ENCODE peak calls at places on chromosomes 13 and 19, in nine cellular contexts. B is ascending aorta, G is fibroblast of lung, Z is uterus, H is right lobe of liver, Q is DND-41, V is kidney, M is tibial artery, Y is colonic mucosa. U is an unnamed sample.

GRCh38 chr13:113997845-113998751 is 24.2 kb upstream of the C13orf46 start:
- DNase-seq in B (no peak), G (peak; percentile 21), Z (peak; percentile 59), H (no peak), Q (no peak), V (peak; percentile 87), M (peak; percentile 78), Y (peak; percentile 31), U (peak; percentile 66)

GRCh38 chr13:26376430-26376829 is 122.5 kb downstream of the CDK8 start:
- DNase-seq in B (no peak), G (no peak), Z (no peak), H (no peak), Q (no peak), V (no peak), M (no peak), Y (no peak), U (no peak)

GRCh38 chr19:30390356-30390988 is 18.3 kb downstream of the ZNF536 start:
- DNase-seq in B (no peak), G (no peak), Z (no peak), H (peak; percentile 22), Q (no peak), V (no peak), M (no peak), Y (no peak), U (no peak)

GRCh38 chr13:42985312-42986175 is 6.5 kb downstream of the EPSTI1 start:
- DNase-seq in B (no peak), G (no peak), Z (peak; percentile 19), H (peak; percentile 85), Q (no peak), V (peak; percentile 76), M (peak; percentile 25), Y (peak; percentile 79), U (peak; percentile 16)

GRCh38 chr19:12015753-12016116 is 19.7 kb downstream of the ZNF433 start:
- DNase-seq in B (no peak), G (peak; percentile 15), Z (no peak), H (no peak), Q (no peak), V (no peak), M (no peak), Y (no peak), U (no peak)

GRCh38 chr19:47002853-47003610 is 16.6 kb upstream of the NPAS1 start:
- DNase-seq in B (no peak), G (no peak), Z (no peak), H (no peak), Q (no peak), V (no peak), M (no peak), Y (no peak), U (no peak)

GRCh38 chr19:17450264-17451075 is 2.0 kb upstream of the TMEM221 start:
- DNase-seq in B (no peak), G (no peak), Z (no peak), H (no peak), Q (peak; percentile 25), V (no peak), M (no peak), Y (no peak), U (no peak)

GRCh38 chr19:49684251-49684982 is 5.0 kb upstream of the ADM5 start:
- DNase-seq in B (no peak), G (no peak), Z (no peak), H (no peak), Q (no peak), V (no peak), M (no peak), Y (no peak), U (peak; percentile 52)

GRCh38 chr19:45097776-45098520 is 5.0 kb downstream of the PPP1R37 start:
- DNase-seq in B (no peak), G (peak; percentile 96), Z (peak; percentile 46), H (no peak), Q (no peak), V (peak; percentile 87), M (peak; percentile 66), Y (peak; percentile 48), U (peak; percentile 77)

GRCh38 chr13:80030491-80030890 is 310.4 kb downstream of the SPRY2 start:
- DNase-seq in B (no peak), G (no peak), Z (no peak), H (peak; percentile 88), Q (no peak), V (no peak), M (no peak), Y (peak; percentile 59), U (peak; percentile 65)

GRCh38 chr19:50317115-50317514 is 12.1 kb downstream of the KCNC3 start:
- DNase-seq in B (no peak), G (no peak), Z (no peak), H (no peak), Q (no peak), V (no peak), M (no peak), Y (no peak), U (no peak)

GRCh38 chr19:13599681-13600080 is 93.4 kb upstream of the CACNA1A start:
- DNase-seq in B (no peak), G (no peak), Z (no peak), H (no peak), Q (no peak), V (no peak), M (no peak), Y (no peak), U (no peak)

GRCh38 chr19:51712461-51713081 is 11.2 kb downstream of the HAS1 start:
- DNase-seq in B (no peak), G (peak; percentile 52), Z (no peak), H (no peak), Q (no peak), V (no peak), M (no peak), Y (no peak), U (no peak)

GRCh38 chr19:6887326-6887725 is at the start of gene ADGRE1:
- DNase-seq in B (no peak), G (no peak), Z (no peak), H (no peak), Q (no peak), V (no peak), M (no peak), Y (no peak), U (no peak)

GRCh38 chr13:108214511-108215383 is 589 bp downstream of the LIG4 start:
- DNase-seq in B (no peak), G (no peak), Z (peak; percentile 16), H (peak; percentile 48), Q (peak; percentile 20), V (peak; percentile 72), M (no peak), Y (peak; percentile 19), U (peak; percentile 18)

GRCh38 chr19:41521860-41522555 is 54.0 kb upstream of the CEACAM21 start:
- DNase-seq in B (no peak), G (no peak), Z (no peak), H (no peak), Q (no peak), V (peak; percentile 75), M (no peak), Y (no peak), U (no peak)

GRCh38 chr19:53878786-53879144 is 3.2 kb upstream of the PRKCG start:
- DNase-seq in B (no peak), G (peak; percentile 16), Z (no peak), H (no peak), Q (no peak), V (no peak), M (no peak), Y (no peak), U (no peak)

GRCh38 chr13:20174656-20175405 is 14.0 kb upstream of the GJA3 start:
- DNase-seq in B (peak; percentile 86), G (peak; percentile 94), Z (peak; percentile 61), H (no peak), Q (no peak), V (peak; percentile 94), M (peak; percentile 85), Y (peak; percentile 70), U (peak; percentile 48)

GRCh38 chr13:62924395-62924794 is 1508.7 kb upstream of the PCDH20 start:
- DNase-seq in B (no peak), G (no peak), Z (no peak), H (no peak), Q (no peak), V (no peak), M (no peak), Y (no peak), U (no peak)

GRCh38 chr19:13974073-13974472 is 21.8 kb downstream of the DCAF15 start:
- DNase-seq in B (no peak), G (no peak), Z (no peak), H (no peak), Q (peak; percentile 47), V (no peak), M (no peak), Y (no peak), U (peak; percentile 53)

GRCh38 chr13:36072127-36072526 is 59.1 kb downstream of the DCLK1 start:
- DNase-seq in B (no peak), G (no peak), Z (no peak), H (no peak), Q (no peak), V (no peak), M (no peak), Y (no peak), U (no peak)

GRCh38 chr19:3670796-3671679 is 29.2 kb downstream of the PIP5K1C start:
- DNase-seq in B (peak; percentile 85), G (peak; percentile 70), Z (peak; percentile 91), H (peak; percentile 61), Q (no peak), V (peak; percentile 90), M (peak; percentile 89), Y (peak; percentile 51), U (no peak)
- H3K4me1 ChIP-seq in B (peaks cover 18% of the 10 kb centered on the region), G (peaks cover 23% of the 10 kb centered on the region), Z (peaks cover 13% of the 10 kb centered on the region), H (no peaks in the 10 kb centered on the region), Q (no peaks in the 10 kb centered on the region), V (no peaks in the 10 kb centered on the region), M (peaks cover 62% of the 10 kb centered on the region), Y (peaks cover 6% of the 10 kb centered on the region), U (no peaks in the 10 kb centered on the region)

DNA sequence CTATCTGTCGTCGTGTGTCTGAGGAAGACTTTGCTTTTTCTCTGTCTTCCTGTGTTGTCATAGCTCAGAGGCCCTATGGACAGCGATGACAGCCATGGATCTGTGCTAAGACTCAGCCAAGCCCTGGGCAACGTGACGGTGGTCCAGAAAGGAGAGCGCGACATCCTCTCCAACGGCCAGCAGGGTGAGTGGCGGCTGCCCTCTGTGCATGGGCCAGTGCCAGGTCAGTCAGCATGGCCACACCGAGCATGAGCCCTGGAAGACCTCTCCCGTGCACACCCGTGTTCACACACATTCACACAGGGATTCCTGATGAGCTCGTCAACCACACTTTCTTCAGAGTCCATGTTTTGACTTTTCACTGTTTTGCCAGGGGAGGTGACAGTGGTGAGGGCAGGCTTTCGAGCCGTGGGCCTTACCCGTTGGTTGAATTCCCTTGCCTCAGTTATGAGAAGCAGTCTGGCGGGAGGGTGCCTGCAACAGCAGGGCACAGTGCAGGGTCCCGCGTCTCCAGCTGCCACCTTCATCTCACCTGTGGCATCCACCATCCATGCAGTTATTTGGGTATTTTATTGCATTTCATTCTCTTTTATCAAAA is 20.2 kb downstream of the NAXD start:
- DNase-seq in B (no peak), G (no peak), Z (no peak), H (no peak), Q (no peak), V (no peak), M (no peak), Y (no peak), U (no peak)
- H3K36me3 ChIP-seq in B (peaks cover 57% of the 10 kb centered on the region), G (peaks cover 40% of the 10 kb centered on the region), Z (no peaks in the 10 kb centered on the region), H (peaks cover 11% of the 10 kb centered on the region), Q (peaks cover 80% of the 10 kb centered on the region), V (peaks cover 46% of the 10 kb centered on the region), M (peaks cover 62% of the 10 kb centered on the region), Y (peaks cover 15% of the 10 kb centered on the region), U (peaks cover 76% of the 10 kb centered on the region)

GRCh38 chr13:101829484-101829883 is 377.0 kb downstream of the ITGBL1 start:
- DNase-seq in B (no peak), G (no peak), Z (no peak), H (no peak), Q (no peak), V (no peak), M (no peak), Y (no peak), U (no peak)
- TF ChIP-seq CTCF in B (no peak), G (no peak), Z (no peak), H (no peak), Q (no peak), V (no peak), M (no peak), Y (no peak), U (no peak)

GRCh38 chr13:40974460-40975407 is 44.4 kb downstream of the ELF1 start:
- DNase-seq in B (no peak), G (peak; percentile 51), Z (no peak), H (no peak), Q (peak; percentile 55), V (no peak), M (no peak), Y (peak; percentile 55), U (peak; percentile 12)
- H3K4me1 ChIP-seq in B (no peaks in the 10 kb centered on the region), G (no peaks in the 10 kb centered on the region), Z (no peaks in the 10 kb centered on the region), H (peaks cover 34% of the 10 kb centered on the region), Q (peaks cover 70% of the 10 kb centered on the region), V (peaks cover 55% of the 10 kb centered on the region), M (peaks cover 47% of the 10 kb centered on the region), Y (peaks cover 32% of the 10 kb centered on the region), U (no peaks in the 10 kb centered on the region)